ENCODE peak calls at places on chromosome 3, in five cellular contexts. D is activated CD8-positive, alpha-beta memory T cell treated with anti-CD3 and anti-CD28 coated beads for 24 hours; S is SK-N-MC; T is activated B cell treated with CpG ODN at 0.5 μM for 24 hours; O is activated naive CD4-positive, alpha-beta T cell. R is an unnamed sample.

GRCh38 chr3:43914269-43914668 is 223.5 kb downstream of the ABHD5 start:
- DNase-seq in T (no peak), D (no peak), O (no peak), S (no peak), R (no peak)

GRCh38 chr3:178822722-178823121 is 248.9 kb downstream of the ZMAT3 start:
- DNase-seq in D (no peak), S (no peak), T (no peak), O (no peak), R (no peak)

GRCh38 chr3:173932624-173933023 is 535.1 kb downstream of the NLGN1 start:
- DNase-seq in D (no peak), T (no peak), O (no peak), S (peak), R (no peak)

GRCh38 chr3:151283907-151284461 is 5.6 kb upstream of the P2RY14 start:
- DNase-seq in T (no peak), O (no peak), S (no peak), D (no peak), R (no peak)

GRCh38 chr3:26118165-26118564 is 328.3 kb downstream of the OXSM start:
- DNase-seq in T (no peak), D (no peak), O (no peak), S (no peak), R (no peak)

GRCh38 chr3:170701696-170702678 is 116.1 kb upstream of the SLC7A14 start:
- DNase-seq in T (no peak), S (no peak), D (no peak), O (no peak), R (no peak)

GRCh38 chr3:30886888-30887287 is 7.6 kb downstream of the GADL1 start:
- DNase-seq in S (no peak), D (no peak), O (no peak), T (no peak), R (no peak)

GRCh38 chr3:5019411-5020261 is 40.4 kb downstream of the BHLHE40 start:
- DNase-seq in D (peak), O (peak), S (no peak), T (no peak), R (peak)

GRCh38 chr3:15241341-15241740 is 35.3 kb downstream of the CAPN7 start:
- DNase-seq in T (no peak), S (no peak), D (no peak), O (no peak), R (peak)

R was measured in Right ventricle myocardium superior.